ENCODE peak calls at places on chromosomes 1 and 21, in ten cellular contexts. One of them, this sample, is unnamed.

GRCh38 chr1:28914228-28915035 is at the start of gene EPB41:
- DNase-seq in CD8-positive, alpha-beta T cell: peak; percentile 93
- DNase-seq in astrocyte of the spinal cord: peak; percentile 92
- DNase-seq in neural progenitor cell: peak; percentile 98
- DNase-seq in NCI-H1105: peak; percentile 98
- DNase-seq in head of caudate nucleus: peak; percentile 91
- DNase-seq in GM12892: peak; percentile 97
- DNase-seq in stimulated activated CD4-positive, alpha-beta T cell treated with anti-CD3 and anti-CD28 coated beads, Interleukin-15, amount 100 ng/mL, for 24 hours: peak; percentile 96
- DNase-seq in SW 1271: no peak
- DNase-seq in posterior vena cava: peak; percentile 95
- DNase-seq in this sample: peak; percentile 90

GRCh38 chr1:93617670-93618488 is 63.8 kb downstream of the BCAR3 start:
- DNase-seq in astrocyte of the spinal cord: no peak
- DNase-seq in stimulated activated CD4-positive, alpha-beta T cell treated with anti-CD3 and anti-CD28 coated beads, Interleukin-15, amount 100 ng/mL, for 24 hours: no peak
- DNase-seq in NCI-H1105: no peak
- DNase-seq in head of caudate nucleus: no peak
- DNase-seq in posterior vena cava: no peak
- DNase-seq in SW 1271: no peak
- DNase-seq in neural progenitor cell: peak; percentile 33
- DNase-seq in CD8-positive, alpha-beta T cell: no peak
- DNase-seq in GM12892: no peak
- DNase-seq in this sample: no peak

GRCh38 chr1:34918609-34919561 is 10.6 kb downstream of the DLGAP3 start:
- DNase-seq in NCI-H1105: peak; percentile 82
- DNase-seq in head of caudate nucleus: peak; percentile 89
- DNase-seq in posterior vena cava: no peak
- DNase-seq in CD8-positive, alpha-beta T cell: no peak
- DNase-seq in stimulated activated CD4-positive, alpha-beta T cell treated with anti-CD3 and anti-CD28 coated beads, Interleukin-15, amount 100 ng/mL, for 24 hours: peak; percentile 16
- DNase-seq in SW 1271: no peak
- DNase-seq in GM12892: no peak
- DNase-seq in neural progenitor cell: peak; percentile 55
- DNase-seq in astrocyte of the spinal cord: no peak
- DNase-seq in this sample: no peak

GRCh38 chr1:201714542-201715276 is 114.2 kb upstream of the IPO9 start:
- DNase-seq in posterior vena cava: peak; percentile 95
- DNase-seq in SW 1271: peak; percentile 95
- DNase-seq in CD8-positive, alpha-beta T cell: no peak
- DNase-seq in NCI-H1105: no peak
- DNase-seq in GM12892: no peak
- DNase-seq in head of caudate nucleus: peak; percentile 76
- DNase-seq in neural progenitor cell: peak; percentile 44
- DNase-seq in astrocyte of the spinal cord: peak; percentile 99
- DNase-seq in stimulated activated CD4-positive, alpha-beta T cell treated with anti-CD3 and anti-CD28 coated beads, Interleukin-15, amount 100 ng/mL, for 24 hours: peak; percentile 9
- DNase-seq in this sample: no peak

GRCh38 chr1:23381233-23381885 is 11.7 kb upstream of the ZNF436 start:
- DNase-seq in GM12892: no peak
- DNase-seq in stimulated activated CD4-positive, alpha-beta T cell treated with anti-CD3 and anti-CD28 coated beads, Interleukin-15, amount 100 ng/mL, for 24 hours: no peak
- DNase-seq in head of caudate nucleus: no peak
- DNase-seq in astrocyte of the spinal cord: no peak
- DNase-seq in CD8-positive, alpha-beta T cell: no peak
- DNase-seq in SW 1271: no peak
- DNase-seq in neural progenitor cell: no peak
- DNase-seq in NCI-H1105: no peak
- DNase-seq in posterior vena cava: peak; percentile 8
- DNase-seq in this sample: no peak

GRCh38 chr1:244862354-244862698 is 2.0 kb downstream of the HNRNPU start:
- DNase-seq in astrocyte of the spinal cord: no peak
- DNase-seq in CD8-positive, alpha-beta T cell: no peak
- DNase-seq in stimulated activated CD4-positive, alpha-beta T cell treated with anti-CD3 and anti-CD28 coated beads, Interleukin-15, amount 100 ng/mL, for 24 hours: no peak
- DNase-seq in posterior vena cava: no peak
- DNase-seq in neural progenitor cell: no peak
- DNase-seq in NCI-H1105: no peak
- DNase-seq in SW 1271: no peak
- DNase-seq in GM12892: no peak
- DNase-seq in head of caudate nucleus: no peak
- DNase-seq in this sample: no peak

GRCh38 chr1:181765627-181766026 is 282.3 kb downstream of the CACNA1E start:
- DNase-seq in stimulated activated CD4-positive, alpha-beta T cell treated with anti-CD3 and anti-CD28 coated beads, Interleukin-15, amount 100 ng/mL, for 24 hours: no peak
- DNase-seq in head of caudate nucleus: no peak
- DNase-seq in SW 1271: no peak
- DNase-seq in CD8-positive, alpha-beta T cell: no peak
- DNase-seq in NCI-H1105: no peak
- DNase-seq in neural progenitor cell: no peak
- DNase-seq in astrocyte of the spinal cord: no peak
- DNase-seq in GM12892: no peak
- DNase-seq in posterior vena cava: no peak
- DNase-seq in this sample: no peak

GRCh38 chr1:162892916-162893714 is 32.1 kb upstream of the CCDC190 start:
- DNase-seq in CD8-positive, alpha-beta T cell: no peak
- DNase-seq in stimulated activated CD4-positive, alpha-beta T cell treated with anti-CD3 and anti-CD28 coated beads, Interleukin-15, amount 100 ng/mL, for 24 hours: no peak
- DNase-seq in GM12892: no peak
- DNase-seq in NCI-H1105: no peak
- DNase-seq in astrocyte of the spinal cord: no peak
- DNase-seq in posterior vena cava: no peak
- DNase-seq in head of caudate nucleus: no peak
- DNase-seq in neural progenitor cell: peak; percentile 21
- DNase-seq in SW 1271: no peak
- DNase-seq in this sample: no peak

GRCh38 chr21:17730782-17731181 is 88.4 kb downstream of the C21orf91 start:
- DNase-seq in CD8-positive, alpha-beta T cell: no peak
- DNase-seq in head of caudate nucleus: no peak
- DNase-seq in posterior vena cava: no peak
- DNase-seq in SW 1271: no peak
- DNase-seq in NCI-H1105: no peak
- DNase-seq in neural progenitor cell: no peak
- DNase-seq in astrocyte of the spinal cord: peak; percentile 29
- DNase-seq in GM12892: no peak
- DNase-seq in stimulated activated CD4-positive, alpha-beta T cell treated with anti-CD3 and anti-CD28 coated beads, Interleukin-15, amount 100 ng/mL, for 24 hours: no peak
- DNase-seq in this sample: no peak

GRCh38 chr1:197312163-197312562 is 44.1 kb downstream of the CRB1 start:
- DNase-seq in neural progenitor cell: no peak
- DNase-seq in posterior vena cava: no peak
- DNase-seq in SW 1271: no peak
- DNase-seq in GM12892: no peak
- DNase-seq in stimulated activated CD4-positive, alpha-beta T cell treated with anti-CD3 and anti-CD28 coated beads, Interleukin-15, amount 100 ng/mL, for 24 hours: no peak
- DNase-seq in astrocyte of the spinal cord: no peak
- DNase-seq in CD8-positive, alpha-beta T cell: no peak
- DNase-seq in head of caudate nucleus: no peak
- DNase-seq in NCI-H1105: no peak
- DNase-seq in this sample: no peak

GRCh38 chr1:247322437-247322836 is 9.2 kb downstream of the ZNF496 start:
- DNase-seq in stimulated activated CD4-positive, alpha-beta T cell treated with anti-CD3 and anti-CD28 coated beads, Interleukin-15, amount 100 ng/mL, for 24 hours: no peak
- DNase-seq in NCI-H1105: no peak
- DNase-seq in neural progenitor cell: no peak
- DNase-seq in posterior vena cava: no peak
- DNase-seq in GM12892: no peak
- DNase-seq in SW 1271: no peak
- DNase-seq in CD8-positive, alpha-beta T cell: no peak
- DNase-seq in astrocyte of the spinal cord: no peak
- DNase-seq in head of caudate nucleus: no peak
- DNase-seq in this sample: no peak

GRCh38 chr1:77218477-77219165 is 609 bp downstream of the PIGK start:
- DNase-seq in neural progenitor cell: no peak
- DNase-seq in posterior vena cava: no peak
- DNase-seq in GM12892: no peak
- DNase-seq in CD8-positive, alpha-beta T cell: no peak
- DNase-seq in NCI-H1105: no peak
- DNase-seq in astrocyte of the spinal cord: no peak
- DNase-seq in SW 1271: no peak
- DNase-seq in stimulated activated CD4-positive, alpha-beta T cell treated with anti-CD3 and anti-CD28 coated beads, Interleukin-15, amount 100 ng/mL, for 24 hours: no peak
- DNase-seq in head of caudate nucleus: no peak
- DNase-seq in this sample: no peak

GRCh38 chr1:33094486-33094885 is 13.5 kb downstream of the AZIN2 start:
- DNase-seq in NCI-H1105: no peak
- DNase-seq in SW 1271: no peak
- DNase-seq in posterior vena cava: no peak
- DNase-seq in CD8-positive, alpha-beta T cell: no peak
- DNase-seq in astrocyte of the spinal cord: no peak
- DNase-seq in head of caudate nucleus: no peak
- DNase-seq in stimulated activated CD4-positive, alpha-beta T cell treated with anti-CD3 and anti-CD28 coated beads, Interleukin-15, amount 100 ng/mL, for 24 hours: no peak
- DNase-seq in neural progenitor cell: no peak
- DNase-seq in GM12892: no peak
- DNase-seq in this sample: no peak

GRCh38 chr1:246142320-246142893 is 364.7 kb downstream of the SMYD3 start:
- DNase-seq in stimulated activated CD4-positive, alpha-beta T cell treated with anti-CD3 and anti-CD28 coated beads, Interleukin-15, amount 100 ng/mL, for 24 hours: no peak
- DNase-seq in SW 1271: no peak
- DNase-seq in GM12892: no peak
- DNase-seq in astrocyte of the spinal cord: peak; percentile 84
- DNase-seq in head of caudate nucleus: no peak
- DNase-seq in CD8-positive, alpha-beta T cell: no peak
- DNase-seq in posterior vena cava: no peak
- DNase-seq in neural progenitor cell: no peak
- DNase-seq in NCI-H1105: no peak
- DNase-seq in this sample: no peak

GRCh38 chr21:42262826-42263225 is 43.9 kb downstream of the ABCG1 start:
- DNase-seq in NCI-H1105: no peak
- DNase-seq in neural progenitor cell: no peak
- DNase-seq in head of caudate nucleus: peak; percentile 72
- DNase-seq in stimulated activated CD4-positive, alpha-beta T cell treated with anti-CD3 and anti-CD28 coated beads, Interleukin-15, amount 100 ng/mL, for 24 hours: no peak
- DNase-seq in GM12892: no peak
- DNase-seq in CD8-positive, alpha-beta T cell: no peak
- DNase-seq in posterior vena cava: no peak
- DNase-seq in astrocyte of the spinal cord: no peak
- DNase-seq in SW 1271: no peak
- DNase-seq in this sample: no peak

This sample was measured in immature natural killer cell.